ENCODE peak calls at places on chromosomes 12 and 14, in eight cellular contexts. Z, G, H, O, Y, C, L and S are unnamed samples.

GRCh38 chr14:26008290-26008689 is 589.5 kb downstream of the NOVA1 start:
- DNase-seq in Z (no peak), G (no peak), H (no peak), O (no peak), Y (peak; percentile 22), C (no peak), L (no peak), S (peak; percentile 75)

GRCh38 chr12:67444542-67444941 is 175.4 kb downstream of the CAND1 start:
- DNase-seq in Z (no peak), G (no peak), H (no peak), O (no peak), Y (no peak), C (no peak), L (no peak), S (no peak)

GRCh38 chr12:89846473-89846872 is 137.8 kb upstream of the ATP2B1 start:
- DNase-seq in Z (no peak), G (no peak), H (no peak), O (no peak), Y (no peak), C (no peak), L (no peak), S (no peak)

GRCh38 chr14:21748869-21749303 is 75.3 kb upstream of the OR4E1 start:
- DNase-seq in Z (peak; percentile 36), G (peak; percentile 31), H (no peak), O (peak; percentile 12), Y (peak; percentile 69), C (peak; percentile 41), L (no peak), S (peak; percentile 88)

GRCh38 chr14:95315156-95315555 is 4.6 kb downstream of the CLMN start:
- DNase-seq in Z (no peak), G (no peak), H (no peak), O (no peak), Y (no peak), C (no peak), L (no peak), S (no peak)

GRCh38 chr14:60925286-60925685 is 55.6 kb downstream of the TRMT5 start:
- DNase-seq in Z (no peak), G (no peak), H (no peak), O (no peak), Y (no peak), C (no peak), L (no peak), S (no peak)

GRCh38 chr14:75059642-75060041 is 4.2 kb downstream of the ACYP1 start:
- DNase-seq in Z (no peak), G (no peak), H (no peak), O (no peak), Y (no peak), C (no peak), L (no peak), S (no peak)

GRCh38 chr12:40889329-40889728 is 197.1 kb downstream of the CNTN1 start:
- DNase-seq in Z (no peak), G (no peak), H (no peak), O (no peak), Y (no peak), C (no peak), L (no peak), S (no peak)

GRCh38 chr14:74620497-74620921 is 8.5 kb upstream of the LTBP2 start:
- DNase-seq in Z (no peak), G (no peak), H (no peak), O (no peak), Y (no peak), C (peak; percentile 44), L (no peak), S (peak; percentile 66)

GRCh38 chr12:21849878-21850277 is 75.4 kb upstream of the KCNJ8 start:
- DNase-seq in Z (no peak), G (no peak), H (no peak), O (no peak), Y (no peak), C (no peak), L (no peak), S (no peak)

GRCh38 chr12:130949806-130950205 is 3.9 kb upstream of the ADGRD1 start:
- DNase-seq in Z (no peak), G (no peak), H (no peak), O (no peak), Y (no peak), C (no peak), L (no peak), S (peak; percentile 32)